ENCODE peak calls at places on chromosomes 16 and 17, in ten cellular contexts. One of them, this sample, is unnamed.

GRCh38 chr17:8163978-8164814 is 1.4 kb upstream of the VAMP2 start:
- DNase-seq in astrocyte of the cerebellum: no peak
- DNase-seq in testis: peak
- DNase-seq in SW 1271: peak
- DNase-seq in psoas muscle: peak
- DNase-seq in stimulated activated CD4-positive, alpha-beta T cell treated with anti-CD3 and anti-CD28 coated beads, Interleukin-4, amount 100 ng/mL, for 24 hours: peak
- DNase-seq in nephron progenitor cell: peak
- DNase-seq in T follicular helper cell: no peak
- DNase-seq in astrocyte of the spinal cord: no peak
- DNase-seq in HuH-7.5: peak
- DNase-seq in this sample: peak

GRCh38 chr16:46857261-46857962 is 26.4 kb upstream of the C16orf87 start:
- DNase-seq in T follicular helper cell: no peak
- DNase-seq in psoas muscle: peak
- DNase-seq in HuH-7.5: no peak
- DNase-seq in astrocyte of the spinal cord: peak
- DNase-seq in nephron progenitor cell: peak
- DNase-seq in astrocyte of the cerebellum: peak
- DNase-seq in stimulated activated CD4-positive, alpha-beta T cell treated with anti-CD3 and anti-CD28 coated beads, Interleukin-4, amount 100 ng/mL, for 24 hours: no peak
- DNase-seq in SW 1271: peak
- DNase-seq in testis: peak
- DNase-seq in this sample: no peak

GRCh38 chr16:4676826-4677225 is 16.5 kb upstream of the NUDT16L1 start:
- DNase-seq in HuH-7.5: no peak
- DNase-seq in SW 1271: no peak
- DNase-seq in stimulated activated CD4-positive, alpha-beta T cell treated with anti-CD3 and anti-CD28 coated beads, Interleukin-4, amount 100 ng/mL, for 24 hours: no peak
- DNase-seq in T follicular helper cell: no peak
- DNase-seq in astrocyte of the spinal cord: no peak
- DNase-seq in nephron progenitor cell: no peak
- DNase-seq in astrocyte of the cerebellum: no peak
- DNase-seq in testis: peak
- DNase-seq in psoas muscle: no peak
- DNase-seq in this sample: peak

GRCh38 chr17:19381361-19381740 is 3.1 kb downstream of the MAPK7 start:
- DNase-seq in testis: no peak
- DNase-seq in astrocyte of the cerebellum: no peak
- DNase-seq in T follicular helper cell: no peak
- DNase-seq in stimulated activated CD4-positive, alpha-beta T cell treated with anti-CD3 and anti-CD28 coated beads, Interleukin-4, amount 100 ng/mL, for 24 hours: no peak
- DNase-seq in nephron progenitor cell: no peak
- DNase-seq in SW 1271: no peak
- DNase-seq in astrocyte of the spinal cord: no peak
- DNase-seq in psoas muscle: no peak
- DNase-seq in HuH-7.5: no peak
- DNase-seq in this sample: no peak

GRCh38 chr17:79180358-79181005 is 105.9 kb downstream of the ENGASE start:
- DNase-seq in nephron progenitor cell: no peak
- DNase-seq in astrocyte of the cerebellum: no peak
- DNase-seq in HuH-7.5: no peak
- DNase-seq in stimulated activated CD4-positive, alpha-beta T cell treated with anti-CD3 and anti-CD28 coated beads, Interleukin-4, amount 100 ng/mL, for 24 hours: no peak
- DNase-seq in psoas muscle: no peak
- DNase-seq in astrocyte of the spinal cord: no peak
- DNase-seq in T follicular helper cell: no peak
- DNase-seq in SW 1271: no peak
- DNase-seq in testis: no peak
- DNase-seq in this sample: no peak

GRCh38 chr17:74842599-74843351 is 16.9 kb downstream of the GRIN2C start:
- DNase-seq in psoas muscle: peak
- DNase-seq in nephron progenitor cell: peak
- DNase-seq in astrocyte of the spinal cord: peak
- DNase-seq in testis: peak
- DNase-seq in stimulated activated CD4-positive, alpha-beta T cell treated with anti-CD3 and anti-CD28 coated beads, Interleukin-4, amount 100 ng/mL, for 24 hours: no peak
- DNase-seq in HuH-7.5: peak
- DNase-seq in SW 1271: peak
- DNase-seq in astrocyte of the cerebellum: no peak
- DNase-seq in T follicular helper cell: no peak
- DNase-seq in this sample: peak

GRCh38 chr17:57663326-57664070 is 81.6 kb downstream of the CCDC182 start:
- DNase-seq in stimulated activated CD4-positive, alpha-beta T cell treated with anti-CD3 and anti-CD28 coated beads, Interleukin-4, amount 100 ng/mL, for 24 hours: no peak
- DNase-seq in T follicular helper cell: no peak
- DNase-seq in astrocyte of the cerebellum: no peak
- DNase-seq in SW 1271: no peak
- DNase-seq in nephron progenitor cell: no peak
- DNase-seq in astrocyte of the spinal cord: peak
- DNase-seq in psoas muscle: no peak
- DNase-seq in HuH-7.5: no peak
- DNase-seq in testis: no peak
- DNase-seq in this sample: no peak

GRCh38 chr17:31413081-31413799 is 21.8 kb downstream of the RAB11FIP4 start:
- DNase-seq in SW 1271: no peak
- DNase-seq in testis: no peak
- DNase-seq in stimulated activated CD4-positive, alpha-beta T cell treated with anti-CD3 and anti-CD28 coated beads, Interleukin-4, amount 100 ng/mL, for 24 hours: no peak
- DNase-seq in nephron progenitor cell: no peak
- DNase-seq in psoas muscle: no peak
- DNase-seq in astrocyte of the spinal cord: no peak
- DNase-seq in astrocyte of the cerebellum: no peak
- DNase-seq in T follicular helper cell: no peak
- DNase-seq in HuH-7.5: no peak
- DNase-seq in this sample: no peak

GRCh38 chr16:27431773-27432599 is 30.0 kb downstream of the IL21R start:
- DNase-seq in astrocyte of the spinal cord: no peak
- DNase-seq in psoas muscle: no peak
- DNase-seq in SW 1271: no peak
- DNase-seq in T follicular helper cell: no peak
- DNase-seq in HuH-7.5: no peak
- DNase-seq in testis: no peak
- DNase-seq in stimulated activated CD4-positive, alpha-beta T cell treated with anti-CD3 and anti-CD28 coated beads, Interleukin-4, amount 100 ng/mL, for 24 hours: peak
- DNase-seq in nephron progenitor cell: no peak
- DNase-seq in astrocyte of the cerebellum: no peak
- DNase-seq in this sample: no peak

GRCh38 chr17:45719335-45720071 is 64.6 kb upstream of the CRHR1 start:
- DNase-seq in T follicular helper cell: no peak
- DNase-seq in astrocyte of the spinal cord: peak
- DNase-seq in testis: no peak
- DNase-seq in SW 1271: peak
- DNase-seq in psoas muscle: no peak
- DNase-seq in nephron progenitor cell: no peak
- DNase-seq in stimulated activated CD4-positive, alpha-beta T cell treated with anti-CD3 and anti-CD28 coated beads, Interleukin-4, amount 100 ng/mL, for 24 hours: no peak
- DNase-seq in astrocyte of the cerebellum: peak
- DNase-seq in HuH-7.5: peak
- DNase-seq in this sample: no peak

GRCh38 chr17:74930535-74931036 is 5.1 kb upstream of the OTOP3 start:
- DNase-seq in stimulated activated CD4-positive, alpha-beta T cell treated with anti-CD3 and anti-CD28 coated beads, Interleukin-4, amount 100 ng/mL, for 24 hours: no peak
- DNase-seq in nephron progenitor cell: no peak
- DNase-seq in T follicular helper cell: no peak
- DNase-seq in SW 1271: no peak
- DNase-seq in HuH-7.5: no peak
- DNase-seq in psoas muscle: no peak
- DNase-seq in astrocyte of the spinal cord: no peak
- DNase-seq in astrocyte of the cerebellum: no peak
- DNase-seq in testis: no peak
- DNase-seq in this sample: no peak

GRCh38 chr17:78561166-78561565 is 16.0 kb downstream of the DNAH17 start:
- DNase-seq in astrocyte of the cerebellum: no peak
- DNase-seq in T follicular helper cell: no peak
- DNase-seq in SW 1271: no peak
- DNase-seq in HuH-7.5: no peak
- DNase-seq in testis: no peak
- DNase-seq in nephron progenitor cell: no peak
- DNase-seq in psoas muscle: peak
- DNase-seq in astrocyte of the spinal cord: no peak
- DNase-seq in stimulated activated CD4-positive, alpha-beta T cell treated with anti-CD3 and anti-CD28 coated beads, Interleukin-4, amount 100 ng/mL, for 24 hours: no peak
- DNase-seq in this sample: no peak

GRCh38 chr16:11629071-11630030 is 38.9 kb upstream of the SNN start:
- DNase-seq in HuH-7.5: no peak
- DNase-seq in SW 1271: no peak
- DNase-seq in psoas muscle: no peak
- DNase-seq in nephron progenitor cell: no peak
- DNase-seq in astrocyte of the spinal cord: peak
- DNase-seq in T follicular helper cell: no peak
- DNase-seq in stimulated activated CD4-positive, alpha-beta T cell treated with anti-CD3 and anti-CD28 coated beads, Interleukin-4, amount 100 ng/mL, for 24 hours: no peak
- DNase-seq in testis: peak
- DNase-seq in astrocyte of the cerebellum: no peak
- DNase-seq in this sample: peak

GRCh38 chr17:1232786-1233185 is 37.5 kb upstream of the BHLHA9 start:
- DNase-seq in stimulated activated CD4-positive, alpha-beta T cell treated with anti-CD3 and anti-CD28 coated beads, Interleukin-4, amount 100 ng/mL, for 24 hours: no peak
- DNase-seq in nephron progenitor cell: no peak
- DNase-seq in HuH-7.5: no peak
- DNase-seq in testis: no peak
- DNase-seq in astrocyte of the spinal cord: peak
- DNase-seq in astrocyte of the cerebellum: no peak
- DNase-seq in psoas muscle: no peak
- DNase-seq in T follicular helper cell: no peak
- DNase-seq in SW 1271: no peak
- DNase-seq in this sample: no peak

GRCh38 chr17:74864866-74865395 is 5.2 kb upstream of the GRIN2C start:
- DNase-seq in testis: peak
- DNase-seq in astrocyte of the cerebellum: peak
- DNase-seq in psoas muscle: peak
- DNase-seq in SW 1271: peak
- DNase-seq in stimulated activated CD4-positive, alpha-beta T cell treated with anti-CD3 and anti-CD28 coated beads, Interleukin-4, amount 100 ng/mL, for 24 hours: peak
- DNase-seq in astrocyte of the spinal cord: peak
- DNase-seq in T follicular helper cell: peak
- DNase-seq in HuH-7.5: peak
- DNase-seq in nephron progenitor cell: peak
- DNase-seq in this sample: peak

GRCh38 chr17:29753845-29754439 is 131.2 kb upstream of the CORO6 start:
- DNase-seq in testis: no peak
- DNase-seq in astrocyte of the cerebellum: no peak
- DNase-seq in SW 1271: no peak
- DNase-seq in HuH-7.5: no peak
- DNase-seq in psoas muscle: no peak
- DNase-seq in T follicular helper cell: no peak
- DNase-seq in nephron progenitor cell: no peak
- DNase-seq in astrocyte of the spinal cord: no peak
- DNase-seq in stimulated activated CD4-positive, alpha-beta T cell treated with anti-CD3 and anti-CD28 coated beads, Interleukin-4, amount 100 ng/mL, for 24 hours: no peak
- DNase-seq in this sample: no peak

GRCh38 chr17:3385869-3386816 is at the start of gene OR3A2:
- DNase-seq in HuH-7.5: no peak
- DNase-seq in astrocyte of the spinal cord: no peak
- DNase-seq in SW 1271: no peak
- DNase-seq in stimulated activated CD4-positive, alpha-beta T cell treated with anti-CD3 and anti-CD28 coated beads, Interleukin-4, amount 100 ng/mL, for 24 hours: peak
- DNase-seq in astrocyte of the cerebellum: no peak
- DNase-seq in testis: peak
- DNase-seq in T follicular helper cell: no peak
- DNase-seq in nephron progenitor cell: no peak
- DNase-seq in psoas muscle: no peak
- DNase-seq in this sample: no peak

GRCh38 chr16:27795992-27796614 is 246.2 kb downstream of the KATNIP start:
- DNase-seq in stimulated activated CD4-positive, alpha-beta T cell treated with anti-CD3 and anti-CD28 coated beads, Interleukin-4, amount 100 ng/mL, for 24 hours: no peak
- DNase-seq in astrocyte of the spinal cord: peak
- DNase-seq in psoas muscle: no peak
- DNase-seq in HuH-7.5: peak
- DNase-seq in astrocyte of the cerebellum: peak
- DNase-seq in SW 1271: no peak
- DNase-seq in testis: peak
- DNase-seq in T follicular helper cell: no peak
- DNase-seq in nephron progenitor cell: peak
- DNase-seq in this sample: peak

GRCh38 chr17:72199256-72199655 is 78.4 kb downstream of the SOX9 start:
- DNase-seq in SW 1271: no peak
- DNase-seq in T follicular helper cell: no peak
- DNase-seq in stimulated activated CD4-positive, alpha-beta T cell treated with anti-CD3 and anti-CD28 coated beads, Interleukin-4, amount 100 ng/mL, for 24 hours: no peak
- DNase-seq in testis: no peak
- DNase-seq in psoas muscle: no peak
- DNase-seq in astrocyte of the spinal cord: no peak
- DNase-seq in astrocyte of the cerebellum: no peak
- DNase-seq in HuH-7.5: no peak
- DNase-seq in nephron progenitor cell: no peak
- DNase-seq in this sample: no peak